ENCODE peak calls at places on chromosomes 7 and 10, in four cellular contexts. M is astrocyte of the cerebellum, L is fibroblast of mammary gland, Y is fibroblast of lung. K is an unnamed sample.

GRCh38 chr7:44906980-44907379 is 21.6 kb upstream of the PURB start:
- DNase-seq in M (no peak), L (no peak), Y (no peak), K (no peak)

GRCh38 chr10:73433538-73433867 is at the start of gene MSS51:
- DNase-seq in M (no peak), L (no peak), Y (no peak), K (no peak)

GRCh38 chr7:36071605-36072004 is 81.4 kb upstream of the EEPD1 start:
- DNase-seq in M (no peak), L (peak; percentile 7), Y (no peak), K (no peak)

GRCh38 chr10:108791794-108792474 is 1131.4 kb downstream of the XPNPEP1 start:
- DNase-seq in M (no peak), L (peak; percentile 58), Y (peak; percentile 41), K (no peak)

GRCh38 chr10:127824826-127825225 is 67.9 kb downstream of the CLRN3 start:
- DNase-seq in M (no peak), L (no peak), Y (no peak), K (no peak)

GRCh38 chr7:43303740-43304241 is 191.3 kb downstream of the HECW1 start:
- DNase-seq in M (no peak), L (peak; percentile 41), Y (peak; percentile 66), K (peak; percentile 30)

GRCh38 chr10:25175527-25176420 is 973 bp downstream of the GPR158 start:
- DNase-seq in M (no peak), L (no peak), Y (peak; percentile 31), K (no peak)

GRCh38 chr10:32582946-32583345 is 137.0 kb downstream of the CCDC7 start:
- DNase-seq in M (no peak), L (peak; percentile 0), Y (peak; percentile 2), K (no peak)

GRCh38 chr10:126663328-126663727 is 7.2 kb downstream of the C10orf90 start:
- DNase-seq in M (peak; percentile 22), L (peak; percentile 97), Y (peak; percentile 98), K (no peak)

GRCh38 chr7:98221611-98222532 is 10.6 kb downstream of the BHLHA15 start:
- DNase-seq in M (no peak), L (no peak), Y (no peak), K (no peak)

GRCh38 chr10:72270607-72271281 is 3.0 kb upstream of the DDIT4 start:
- DNase-seq in M (no peak), L (no peak), Y (no peak), K (no peak)

GRCh38 chr7:2688409-2689342 is 674 bp downstream of the AMZ1 start:
- DNase-seq in M (no peak), L (no peak), Y (peak; percentile 35), K (no peak)

GRCh38 chr7:2937701-2938513 is 93.8 kb upstream of the GNA12 start:
- DNase-seq in M (no peak), L (no peak), Y (no peak), K (no peak)

GRCh38 chr10:16787361-16787791 is 29.8 kb downstream of the RSU1 start:
- DNase-seq in M (no peak), L (no peak), Y (no peak), K (no peak)

GRCh38 chr7:82154728-82155127 is 288.8 kb downstream of the CACNA2D1 start:
- DNase-seq in M (no peak), L (no peak), Y (no peak), K (no peak)

GRCh38 chr10:77409697-77410471 is 227.7 kb downstream of the KCNMA1 start:
- DNase-seq in M (no peak), L (no peak), Y (no peak), K (no peak)

GRCh38 chr10:70584366-70584765 is 18.2 kb downstream of the PRF1 start:
- DNase-seq in M (no peak), L (no peak), Y (no peak), K (no peak)

GRCh38 chr7:19773361-19773760 is at the start of gene TMEM196:
- DNase-seq in M (no peak), L (no peak), Y (no peak), K (no peak)

GRCh38 chr7:154748387-154748786 is 254.5 kb downstream of the PAXIP1 start:
- DNase-seq in M (no peak), L (no peak), Y (no peak), K (no peak)

DNA sequence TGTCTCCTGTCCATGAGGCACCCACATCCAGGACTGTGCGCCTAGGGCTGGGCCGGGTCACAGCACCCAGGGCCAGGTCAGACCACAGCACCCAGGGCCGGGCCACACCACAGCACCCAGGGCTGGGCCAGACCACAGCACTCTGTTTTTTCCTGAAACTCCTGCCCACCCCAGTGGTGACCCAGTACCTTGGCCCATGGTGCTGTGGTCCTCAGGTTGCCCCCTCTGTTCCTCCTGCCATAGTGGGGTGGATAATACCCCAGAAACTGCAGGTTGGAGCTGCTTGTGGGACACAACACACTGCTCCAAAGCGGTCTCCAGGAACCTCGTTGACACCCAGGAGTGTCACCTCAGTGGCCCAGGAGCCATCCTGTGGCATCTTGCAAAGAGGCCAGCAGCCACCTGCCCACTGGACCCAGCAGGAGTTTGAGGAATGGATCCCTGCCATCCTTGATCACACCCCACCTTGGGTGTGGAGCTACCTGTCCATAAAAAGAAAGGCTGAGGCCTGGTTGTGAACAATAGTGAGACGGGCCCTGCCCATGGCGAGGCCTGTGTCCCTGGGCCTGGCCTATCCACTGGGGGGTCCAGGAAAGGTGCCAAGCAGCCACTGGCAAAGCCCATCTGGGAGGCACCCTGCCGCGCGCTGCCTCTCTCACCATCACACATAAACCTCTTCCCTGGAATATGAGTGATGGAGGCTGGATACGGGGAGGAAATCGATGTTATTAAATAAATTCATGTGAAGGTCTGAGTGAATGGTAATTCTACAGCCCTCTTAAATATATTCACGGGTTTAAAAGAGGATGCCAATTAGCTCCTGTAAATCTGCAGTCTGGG is 89.0 kb downstream of the NKX6-2 start:
- DNase-seq in M (no peak), L (no peak), Y (no peak), K (no peak)
- H3K4me3 ChIP-seq in M (no peak overlapping the region), L (no peak overlapping the region), Y (no peak overlapping the region), K (no peak overlapping the region)

GRCh38 chr10:23364378-23364777 is 19.8 kb upstream of the C10orf67 start:
- DNase-seq in M (no peak), L (no peak), Y (no peak), K (no peak)
- TF ChIP-seq CTCF in M (no peak), L (no peak), Y (no peak), K (no peak)

DNA sequence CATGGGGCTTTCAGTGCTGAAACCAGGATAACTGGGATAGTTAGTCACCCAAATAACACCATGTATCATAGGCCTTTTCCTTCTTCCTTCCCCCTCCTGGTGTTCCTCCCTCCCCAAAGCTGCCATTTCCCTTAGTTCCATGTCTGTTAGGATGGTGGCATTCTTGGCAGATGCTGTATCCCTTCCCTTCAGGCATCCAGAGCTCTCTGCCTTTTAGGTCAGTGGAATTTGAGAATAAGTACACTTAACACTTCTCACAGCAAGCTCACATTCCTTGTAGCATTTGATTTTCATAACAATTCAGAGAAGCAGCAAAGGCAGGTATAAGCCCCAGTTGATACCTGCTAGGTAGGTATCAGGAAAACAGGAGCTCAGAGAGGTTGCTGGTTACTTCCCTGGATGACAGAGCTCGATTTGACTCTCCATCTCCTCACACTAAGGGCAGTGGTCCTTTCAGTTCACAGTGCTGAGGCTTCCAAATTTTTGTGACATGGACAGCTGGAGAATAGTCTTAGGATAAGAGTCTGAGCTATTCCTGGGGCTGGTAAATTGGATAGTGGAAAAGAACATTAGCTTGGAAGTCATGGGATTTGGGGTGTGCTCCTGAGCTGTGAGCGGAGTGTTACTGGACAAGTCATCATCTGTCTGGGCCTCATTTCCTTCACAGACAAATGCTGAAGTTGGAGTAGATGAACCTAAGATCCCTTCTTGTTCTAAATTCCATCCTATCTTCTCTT is 108.7 kb upstream of the RHOBTB1 start:
- DNase-seq in M (no peak), L (no peak), Y (no peak), K (no peak)
- H3K4me3 ChIP-seq in M (no peak overlapping the region), L (no peak overlapping the region), Y (no peak overlapping the region), K (no peak overlapping the region)

GRCh38 chr10:28300027-28300426 is 2.8 kb downstream of the MPP7 start:
- DNase-seq in M (no peak), L (no peak), Y (no peak), K (no peak)

GRCh38 chr10:28302012-28302667 is 724 bp downstream of the MPP7 start:
- DNase-seq in M (no peak), L (no peak), Y (peak; percentile 42), K (no peak)

GRCh38 chr10:28305551-28305950 is 2.7 kb upstream of the MPP7 start:
- DNase-seq in M (no peak), L (no peak), Y (no peak), K (no peak)

GRCh38 chr10:28304032-28304571 is 1.2 kb upstream of the MPP7 start:
- DNase-seq in M (no peak), L (no peak), Y (no peak), K (no peak)

GRCh38 chr10:28302668-28303488 is at the start of gene MPP7:
- DNase-seq in M (peak; percentile 95), L (peak; percentile 96), Y (peak; percentile 99), K (peak; percentile 95)
- TF ChIP-seq CTCF in M (peak; percentile 29), L (no peak), Y (peak; percentile 19), K (peak; percentile 8)

K was measured in HFF-Myc.